ENCODE peak calls at places on chromosomes 3 and 15, in five cellular contexts. M, O, A, S and Y are unnamed samples.

GRCh38 chr3:13872451-13872850 is 7.4 kb downstream of the WNT7A start:
- DNase-seq in S (no peak), M (no peak), O (no peak), A (no peak), Y (no peak)

GRCh38 chr15:70096215-70096974 is 1.3 kb downstream of the TLE3 start:
- DNase-seq in A (peak), S (peak), M (peak), O (no peak), Y (no peak)

GRCh38 chr15:43509002-43509922 is 8.1 kb upstream of the MAP1A start:
- DNase-seq in O (no peak), M (peak), A (no peak), S (no peak), Y (no peak)

GRCh38 chr15:89332446-89332845 is 2.2 kb downstream of the POLG start:
- DNase-seq in S (peak), M (no peak), A (no peak), O (no peak), Y (no peak)

GRCh38 chr15:28955686-28956421 is 70.1 kb downstream of the APBA2 start:
- DNase-seq in A (no peak), S (no peak), M (no peak), O (no peak), Y (no peak)

GRCh38 chr3:169203631-169204550 is 459.6 kb downstream of the MECOM start:
- DNase-seq in S (no peak), O (no peak), M (no peak), A (no peak), Y (no peak)

GRCh38 chr15:48533982-48534381 is 111.5 kb downstream of the FBN1 start:
- DNase-seq in O (no peak), M (no peak), A (no peak), S (no peak), Y (no peak)

GRCh38 chr3:120552184-120553020 is 43.7 kb upstream of the NDUFB4 start:
- DNase-seq in M (no peak), O (no peak), S (no peak), A (no peak), Y (no peak)

GRCh38 chr3:115272036-115272824 is 125.1 kb upstream of the ZBTB20 start:
- DNase-seq in S (no peak), O (no peak), M (no peak), A (no peak), Y (no peak)

GRCh38 chr15:74723754-74724334 is 1.5 kb downstream of the CYP1A1 start:
- DNase-seq in M (no peak), O (no peak), S (no peak), A (no peak), Y (no peak)

GRCh38 chr3:62872318-62872717 is 2.9 kb downstream of the CADPS start:
- DNase-seq in M (no peak), S (no peak), A (no peak), O (no peak), Y (no peak)